ENCODE peak calls at places on chromosomes 11 and 22, in seven cellular contexts. C is neuronal stem cell, B is H9, R is mesendoderm, Y is H1, T is trophoblast cell, X is mesenchymal stem cell. M is an unnamed sample.

GRCh38 chr11:62556872-62557631 is 10.4 kb upstream of the AHNAK start:
- DNase-seq in C (no peak), B (no peak), R (peak; percentile 53), Y (no peak), T (no peak), X (no peak), M (peak; percentile 11)

GRCh38 chr22:29733362-29734322 is 13.8 kb downstream of the CABP7 start:
- DNase-seq in C (no peak), B (no peak), R (no peak), Y (no peak), T (no peak), X (peak; percentile 42), M (no peak)

GRCh38 chr11:61912991-61913698 is 4.2 kb downstream of the RAB3IL1 start:
- DNase-seq in C (no peak), B (peak; percentile 33), R (no peak), Y (no peak), T (no peak), X (no peak), M (no peak)

GRCh38 chr11:22920939-22921565 is 60.8 kb upstream of the CCDC179 start:
- DNase-seq in C (peak; percentile 26), B (peak; percentile 51), R (peak; percentile 88), Y (no peak), T (peak; percentile 1), X (peak; percentile 69), M (peak; percentile 76)

GRCh38 chr22:32623943-32624342 is 149.3 kb downstream of the FBXO7 start:
- DNase-seq in C (no peak), B (no peak), R (no peak), Y (no peak), T (no peak), X (peak; percentile 70), M (peak; percentile 98)

GRCh38 chr11:8263769-8264410 is at the start of gene LMO1:
- DNase-seq in C (peak; percentile 86), B (peak; percentile 82), R (peak; percentile 79), Y (peak; percentile 94), T (peak; percentile 64), X (peak; percentile 68), M (peak; percentile 62)

GRCh38 chr11:34972892-34973291 is 56.5 kb downstream of the PDHX start:
- DNase-seq in C (no peak), B (no peak), R (no peak), Y (no peak), T (no peak), X (peak; percentile 90), M (peak; percentile 87)

GRCh38 chr11:68066742-68067141 is 27.9 kb downstream of the TCIRG1 start:
- DNase-seq in C (no peak), B (no peak), R (no peak), Y (no peak), T (no peak), X (no peak), M (no peak)

GRCh38 chr11:45266693-45267451 is 19.3 kb downstream of the SYT13 start:
- DNase-seq in C (no peak), B (peak; percentile 78), R (peak; percentile 63), Y (peak; percentile 97), T (no peak), X (no peak), M (no peak)

GRCh38 chr11:122293298-122294023 is 177.4 kb upstream of the BLID start:
- DNase-seq in C (no peak), B (no peak), R (no peak), Y (no peak), T (no peak), X (no peak), M (peak; percentile 37)

GRCh38 chr11:14089690-14090462 is 127.4 kb downstream of the SPON1 start:
- DNase-seq in C (no peak), B (no peak), R (no peak), Y (no peak), T (no peak), X (no peak), M (no peak)

GRCh38 chr11:96155627-96156378 is 187.2 kb downstream of the MAML2 start:
- DNase-seq in C (no peak), B (peak; percentile 51), R (peak; percentile 86), Y (no peak), T (peak; percentile 97), X (peak; percentile 100), M (peak; percentile 97)

GRCh38 chr11:97567801-97568200 is 1178.0 kb downstream of the JRKL start:
- DNase-seq in C (no peak), B (no peak), R (no peak), Y (no peak), T (no peak), X (no peak), M (no peak)

GRCh38 chr11:2362414-2362813 is 14.7 kb upstream of the CD81 start:
- DNase-seq in C (no peak), B (no peak), R (no peak), Y (no peak), T (no peak), X (no peak), M (no peak)

GRCh38 chr11:33773399-33774355 is 643 bp downstream of the FBXO3 start:
- DNase-seq in C (no peak), B (no peak), R (no peak), Y (peak; percentile 78), T (peak; percentile 17), X (peak; percentile 24), M (peak; percentile 43)

GRCh38 chr22:42439821-42440674 is 7.8 kb upstream of the NFAM1 start:
- DNase-seq in C (no peak), B (no peak), R (peak; percentile 36), Y (no peak), T (peak; percentile 34), X (peak; percentile 19), M (peak; percentile 49)

GRCh38 chr11:123654566-123655081 is at the start of gene SCN3B:
- DNase-seq in C (peak; percentile 72), B (peak; percentile 89), R (peak; percentile 90), Y (peak; percentile 91), T (peak; percentile 48), X (peak; percentile 68), M (peak; percentile 61)

GRCh38 chr22:37274380-37274862 is 7.9 kb upstream of the CYTH4 start:
- DNase-seq in C (no peak), B (no peak), R (no peak), Y (no peak), T (no peak), X (no peak), M (no peak)

GRCh38 chr11:117497206-117497951 is 169.7 kb downstream of the CEP164 start:
- DNase-seq in C (no peak), B (no peak), R (no peak), Y (no peak), T (no peak), X (no peak), M (no peak)

GRCh38 chr22:49012695-49013094 is 815.0 kb downstream of the BRD1 start:
- DNase-seq in C (no peak), B (no peak), R (no peak), Y (no peak), T (no peak), X (no peak), M (no peak)

GRCh38 chr11:76231339-76231738 is 25.0 kb upstream of the WNT11 start:
- DNase-seq in C (no peak), B (no peak), R (no peak), Y (no peak), T (no peak), X (no peak), M (no peak)

GRCh38 chr11:3221408-3222002 is 2.9 kb upstream of the MRGPRG start:
- DNase-seq in C (no peak), B (peak; percentile 29), R (no peak), Y (no peak), T (no peak), X (no peak), M (no peak)

GRCh38 chr11:59600234-59600633 is 15.3 kb downstream of the OSBP start:
- DNase-seq in C (no peak), B (no peak), R (no peak), Y (no peak), T (no peak), X (no peak), M (no peak)

GRCh38 chr11:108589136-108589535 is 4.4 kb downstream of the EXPH5 start:
- DNase-seq in C (no peak), B (no peak), R (no peak), Y (no peak), T (no peak), X (no peak), M (no peak)

GRCh38 chr11:105003151-105003550 is 19.8 kb downstream of the CASP5 start:
- DNase-seq in C (no peak), B (no peak), R (no peak), Y (no peak), T (no peak), X (no peak), M (no peak)

GRCh38 chr11:32439488-32440210 is 4.3 kb upstream of the WT1 start:
- DNase-seq in C (no peak), B (no peak), R (no peak), Y (no peak), T (no peak), X (no peak), M (no peak)

GRCh38 chr11:120717623-120718022 is 206.1 kb downstream of the GRIK4 start:
- DNase-seq in C (no peak), B (no peak), R (no peak), Y (no peak), T (no peak), X (no peak), M (no peak)

GRCh38 chr11:123076484-123076883 is 14.5 kb upstream of the HSPA8 start:
- DNase-seq in C (no peak), B (no peak), R (no peak), Y (no peak), T (no peak), X (no peak), M (no peak)

GRCh38 chr11:28878025-28878424 is 769.8 kb downstream of the METTL15 start:
- DNase-seq in C (no peak), B (no peak), R (no peak), Y (no peak), T (no peak), X (no peak), M (peak; percentile 14)

DNA sequence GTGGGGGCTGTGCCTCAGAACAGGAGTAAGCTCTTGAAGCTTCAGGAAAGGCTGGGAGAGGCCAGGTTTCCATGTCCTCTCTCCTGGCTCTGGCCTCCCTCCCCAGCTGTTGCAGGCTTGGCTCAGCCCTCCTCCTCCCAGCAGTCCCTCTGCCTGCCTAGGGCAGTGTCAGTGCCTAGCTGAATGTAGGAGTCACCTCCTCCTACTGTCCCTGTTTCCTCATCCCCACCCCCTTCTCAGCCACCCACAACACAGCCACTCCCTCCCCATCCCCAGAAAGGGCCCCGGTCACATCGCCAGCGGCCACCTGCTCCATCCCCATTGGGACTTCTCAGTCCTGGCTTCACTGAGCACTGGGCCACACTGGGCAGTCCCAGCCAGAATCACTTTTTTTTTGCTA is 2.9 kb upstream of the FBLN1 start:
- DNase-seq in C (no peak), B (no peak), R (peak; percentile 69), Y (no peak), T (no peak), X (no peak), M (no peak)
- H2AK5ac ChIP-seq in C (peak overlapping the region; percentile 95), B (no peak overlapping the region), R (no peak overlapping the region), Y (no peak overlapping the region), T (peak overlapping the region; percentile 66), X (no peak overlapping the region), M (peak overlapping the region; percentile 25)

GRCh38 chr11:83645561-83645960 is 359.4 kb upstream of the CCDC90B start:
- DNase-seq in C (no peak), B (no peak), R (no peak), Y (no peak), T (no peak), X (no peak), M (no peak)
- H2AK5ac ChIP-seq in C (no peak overlapping the region), B (no peak overlapping the region), R (no peak overlapping the region), Y (no peak overlapping the region), T (no peak overlapping the region), X (no peak overlapping the region), M (no peak overlapping the region)

GRCh38 chr22:45217345-45217744 is 23.3 kb downstream of the KIAA0930 start:
- DNase-seq in C (no peak), B (no peak), R (no peak), Y (no peak), T (no peak), X (no peak), M (no peak)
- H2AK5ac ChIP-seq in C (no peak overlapping the region), B (no peak overlapping the region), R (no peak overlapping the region), Y (no peak overlapping the region), T (no peak overlapping the region), X (no peak overlapping the region), M (no peak overlapping the region)

GRCh38 chr11:11308249-11308648 is 44.8 kb downstream of the CSNK2A3 start:
- DNase-seq in C (no peak), B (no peak), R (no peak), Y (no peak), T (no peak), X (no peak), M (no peak)
- H2AK5ac ChIP-seq in C (no peak overlapping the region), B (no peak overlapping the region), R (no peak overlapping the region), Y (no peak overlapping the region), T (no peak overlapping the region), X (no peak overlapping the region), M (no peak overlapping the region)